ENCODE peak calls at places on chromosomes 7 and 10, in eight cellular contexts. L is A549, Q is neural progenitor cell, D is caudate nucleus, N is spleen, B is small intestine, H is colonic mucosa, Y is heart right ventricle. V is an unnamed sample.
A peak's percentile ranks its signal among the peaks of the same experiment; 100 is the strongest.

GRCh38 chr10:78947226-78947625 is 121.5 kb upstream of the ZMIZ1 start:
- DNase-seq in B (no peak), Y (no peak), N (no peak), L (no peak), Q (no peak), D (no peak), H (no peak), V (no peak)

GRCh38 chr7:107469836-107470416 is at the start of gene GPR22:
- DNase-seq in B (no peak), N (no peak), H (no peak), D (no peak), L (no peak), Y (no peak), Q (no peak), V (no peak)

GRCh38 chr10:70672993-70673928 is 955 bp downstream of the ADAMTS14 start:
- DNase-seq in N (no peak), B (no peak), L (no peak), Q (no peak), Y (peak; percentile 50), D (no peak), H (no peak), V (no peak)

GRCh38 chr10:106897631-106898161 is 266.8 kb downstream of the SORCS1 start:
- DNase-seq in Q (no peak), L (no peak), B (peak; percentile 1), H (peak; percentile 19), Y (no peak), D (no peak), N (no peak), V (no peak)

GRCh38 chr7:37376386-37376785 is 72.3 kb downstream of the ELMO1 start:
- DNase-seq in L (peak; percentile 6), B (no peak), Q (no peak), H (no peak), Y (no peak), N (no peak), D (no peak), V (peak; percentile 1)

GRCh38 chr10:5012595-5012994 is 8.9 kb upstream of the AKR1C2 start:
- DNase-seq in Y (no peak), D (no peak), H (no peak), L (no peak), Q (no peak), B (no peak), N (no peak), V (no peak)

GRCh38 chr10:129048513-129048912 is 418.5 kb upstream of the MGMT start:
- DNase-seq in N (no peak), D (no peak), Y (no peak), H (no peak), Q (no peak), L (no peak), B (no peak), V (no peak)

GRCh38 chr10:116753759-116754158 is 11.4 kb upstream of the HSPA12A start:
- DNase-seq in L (no peak), B (no peak), Q (no peak), D (no peak), H (no peak), N (no peak), Y (no peak), V (peak; percentile 39)

GRCh38 chr10:15813415-15813814 is 46.9 kb downstream of the MINDY3 start:
- DNase-seq in Y (no peak), H (no peak), B (no peak), N (no peak), D (no peak), Q (no peak), L (no peak), V (no peak)

GRCh38 chr7:20786779-20787651 is at the start of gene SP8:
- DNase-seq in D (no peak), Q (peak; percentile 95), B (peak; percentile 32), H (peak; percentile 60), Y (no peak), N (no peak), L (no peak), V (no peak)

GRCh38 chr10:23100331-23101030 is 5.1 kb downstream of the MSRB2 start:
- DNase-seq in D (no peak), N (no peak), H (no peak), B (no peak), Y (no peak), Q (no peak), L (no peak), V (no peak)

GRCh38 chr10:93039721-93040120 is 20.9 kb upstream of the CYP26C1 start:
- DNase-seq in D (no peak), H (no peak), Y (no peak), L (peak; percentile 46), N (no peak), Q (peak; percentile 53), B (peak; percentile 39), V (no peak)

GRCh38 chr10:90162464-90162863 is 461.1 kb downstream of the KIF20B start:
- DNase-seq in Q (no peak), B (no peak), N (no peak), L (no peak), D (no peak), H (no peak), Y (no peak), V (no peak)

GRCh38 chr10:112360308-112361270 is 13.3 kb upstream of the ACSL5 start:
- DNase-seq in L (peak; percentile 10), Y (peak; percentile 73), D (no peak), Q (no peak), B (peak; percentile 87), N (no peak), H (peak; percentile 85), V (peak; percentile 10)

GRCh38 chr7:49773082-49773938 is at the start of gene VWC2:
- DNase-seq in N (peak; percentile 70), H (no peak), D (no peak), Y (peak; percentile 41), L (no peak), Q (peak; percentile 80), B (no peak), V (no peak)

GRCh38 chr10:115335366-115335765 is 242.2 kb downstream of the ATRNL1 start:
- DNase-seq in N (no peak), Q (no peak), H (no peak), B (no peak), L (no peak), Y (no peak), D (no peak), V (peak; percentile 1)

GRCh38 chr7:102836206-102836938 is 76.4 kb upstream of the LRRC17 start:
- DNase-seq in L (peak; percentile 63), N (no peak), H (no peak), B (no peak), Y (no peak), Q (no peak), D (no peak), V (no peak)

DNA sequence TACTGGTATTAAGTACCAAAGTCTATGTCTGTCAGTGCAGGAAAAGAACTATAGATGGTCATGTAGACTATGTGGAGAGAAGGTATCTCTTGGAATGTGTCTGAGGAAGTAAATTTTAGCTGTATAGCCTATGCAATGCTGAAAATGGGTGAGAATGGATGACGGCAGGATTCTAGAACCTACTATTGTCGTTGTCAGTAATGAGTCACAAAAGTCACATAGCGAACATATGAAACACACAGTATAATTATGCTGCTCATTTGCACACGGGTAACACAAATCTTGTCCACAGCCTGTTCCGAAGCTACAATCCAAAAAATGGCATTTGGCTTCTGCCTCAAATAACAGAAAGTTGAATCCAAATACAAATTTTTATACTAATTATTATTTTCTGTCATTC is 33.6 kb upstream of the KMT2E start:
- DNase-seq in Q (no peak), B (no peak), L (no peak), N (no peak), Y (no peak), H (no peak), D (no peak), V (no peak)
- H3K27ac ChIP-seq in Q (no peak overlapping the region), B (no peak overlapping the region), L (no peak overlapping the region), N (peak overlapping the region; percentile 98), Y (peak overlapping the region; percentile 99), H (peak overlapping the region; percentile 97), D (no peak overlapping the region), V (no peak overlapping the region)

GRCh38 chr10:33254556-33255160 is 79.8 kb downstream of the NRP1 start:
- DNase-seq in N (no peak), Y (no peak), D (no peak), B (no peak), Q (no peak), L (no peak), H (no peak), V (no peak)

GRCh38 chr10:33253411-33253810 is 81.1 kb downstream of the NRP1 start:
- DNase-seq in Q (no peak), H (no peak), N (no peak), D (no peak), Y (no peak), L (no peak), B (no peak), V (no peak)

GRCh38 chr10:33252324-33252723 is 82.1 kb downstream of the NRP1 start:
- DNase-seq in Y (no peak), H (no peak), L (no peak), D (no peak), N (no peak), Q (no peak), B (no peak), V (no peak)

GRCh38 chr10:33249659-33250058 is 84.8 kb downstream of the NRP1 start:
- DNase-seq in B (no peak), H (no peak), L (no peak), D (no peak), Q (no peak), Y (peak; percentile 37), N (no peak), V (no peak)

GRCh38 chr10:33252794-33253203 is 81.7 kb downstream of the NRP1 start:
- DNase-seq in N (no peak), L (peak; percentile 66), Q (no peak), B (no peak), H (no peak), D (no peak), Y (no peak), V (no peak)
- H3K27ac ChIP-seq in N (peak overlapping the region; percentile 45), L (peak overlapping the region; percentile 87), Q (no peak overlapping the region), B (no peak overlapping the region), H (no peak overlapping the region), D (no peak overlapping the region), Y (peak overlapping the region; percentile 81), V (peak overlapping the region; percentile 80)

GRCh38 chr7:28165971-28166955 is 14.3 kb downstream of the JAZF1 start:
- DNase-seq in H (no peak), Q (no peak), N (no peak), L (no peak), B (no peak), D (no peak), Y (no peak), V (no peak)
- H3K27ac ChIP-seq in H (no peak overlapping the region), Q (no peak overlapping the region), N (peak overlapping the region; percentile 69), L (no peak overlapping the region), B (no peak overlapping the region), D (no peak overlapping the region), Y (no peak overlapping the region), V (peak overlapping the region; percentile 21)

DNA sequence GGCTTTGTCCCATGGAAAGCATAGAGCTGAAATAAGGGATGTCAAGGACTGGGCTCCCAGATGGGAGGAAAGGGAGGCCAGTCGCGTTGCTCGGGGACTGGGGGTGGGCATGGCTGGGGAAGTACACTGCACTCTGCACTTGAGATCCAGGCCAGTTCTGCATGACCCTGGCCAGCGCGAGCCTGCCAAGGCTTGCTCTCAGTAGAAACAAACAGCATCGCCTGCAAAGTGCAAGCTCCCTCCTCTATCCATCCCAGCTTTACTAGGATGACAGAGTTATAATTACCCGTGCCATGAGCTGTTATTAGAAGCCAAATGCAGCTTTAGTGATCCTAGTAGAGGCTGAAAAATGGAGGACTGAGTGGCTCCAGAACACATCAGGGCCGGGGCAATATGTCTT is 43.9 kb upstream of the PDCD4 start:
- DNase-seq in Y (no peak), H (no peak), N (no peak), Q (no peak), D (no peak), L (no peak), B (no peak), V (no peak)
- H3K27ac ChIP-seq in Y (no peak overlapping the region), H (no peak overlapping the region), N (no peak overlapping the region), Q (no peak overlapping the region), D (no peak overlapping the region), L (no peak overlapping the region), B (no peak overlapping the region), V (peak overlapping the region; percentile 49)

GRCh38 chr10:103025696-103026095 is 107.6 kb downstream of the CNNM2 start:
- DNase-seq in H (no peak), Y (no peak), L (no peak), Q (no peak), N (no peak), B (no peak), D (no peak), V (no peak)
- H3K27ac ChIP-seq in H (no peak overlapping the region), Y (no peak overlapping the region), L (no peak overlapping the region), Q (no peak overlapping the region), N (no peak overlapping the region), B (no peak overlapping the region), D (no peak overlapping the region), V (no peak overlapping the region)